ENCODE peak calls at places on chromosomes 13 and 19, in four cellular contexts. M is AG08395, C is GDM1, S is lung microvascular endothelial cell. P is an unnamed sample.

GRCh38 chr19:47322048-47322447 is 9.9 kb upstream of the C5AR2 start:
- DNase-seq in M (no peak), C (no peak), S (no peak), P (no peak)

GRCh38 chr13:112972867-112973576 is 4.0 kb downstream of the MCF2L start:
- DNase-seq in M (no peak), C (no peak), S (no peak), P (no peak)

GRCh38 chr13:102405499-102406079 is 3.7 kb upstream of the FGF14 start:
- DNase-seq in M (no peak), C (no peak), S (no peak), P (no peak)

GRCh38 chr19:51690359-51691121 is 2.6 kb upstream of the SPACA6 start:
- DNase-seq in M (peak), C (peak), S (peak), P (peak)

GRCh38 chr19:49767967-49768581 is 1.3 kb downstream of the AP2A1 start:
- DNase-seq in M (no peak), C (no peak), S (peak), P (no peak)

GRCh38 chr19:397321-397720 is 11.6 kb downstream of the C2CD4C start:
- DNase-seq in M (no peak), C (no peak), S (no peak), P (no peak)

GRCh38 chr19:47240996-47241918 is 10.3 kb upstream of the BBC3 start:
- DNase-seq in M (peak), C (no peak), S (peak), P (peak)

GRCh38 chr13:98869408-98870090 is 108.3 kb downstream of the DOCK9 start:
- DNase-seq in M (no peak), C (no peak), S (peak), P (no peak)

GRCh38 chr19:29988351-29988750 is 46.3 kb downstream of the URI1 start:
- DNase-seq in M (no peak), C (no peak), S (no peak), P (no peak)

GRCh38 chr19:48445256-48445605 is 552 bp upstream of the GRWD1 start:
- DNase-seq in M (peak), C (peak), S (peak), P (peak)

GRCh38 chr19:6005321-6006069 is 27.6 kb upstream of the RANBP3 start:
- DNase-seq in M (no peak), C (no peak), S (no peak), P (no peak)

GRCh38 chr13:102328909-102329308 is 72.9 kb downstream of the FGF14 start:
- DNase-seq in M (no peak), C (no peak), S (no peak), P (no peak)

GRCh38 chr13:48631441-48631840 is 22.3 kb upstream of the CYSLTR2 start:
- DNase-seq in M (no peak), C (no peak), S (no peak), P (no peak)

GRCh38 chr13:23980160-23980551 is 82.9 kb upstream of the C1QTNF9B start:
- DNase-seq in M (peak), C (peak), S (peak), P (peak)

GRCh38 chr19:855566-856120 is 3.5 kb downstream of the ELANE start:
- DNase-seq in M (no peak), C (no peak), S (no peak), P (no peak)

GRCh38 chr13:35475960-35476943 is at the start of gene MAB21L1:
- DNase-seq in M (peak), C (no peak), S (peak), P (peak)

GRCh38 chr13:31274345-31274870 is 74.6 kb downstream of the B3GLCT start:
- DNase-seq in M (peak), C (no peak), S (no peak), P (no peak)

GRCh38 chr19:48090281-48090802 is 20.3 kb downstream of the PLA2G4C start:
- DNase-seq in M (peak), C (no peak), S (no peak), P (peak)

GRCh38 chr13:98740131-98740530 is 12.3 kb downstream of the SLC15A1 start:
- DNase-seq in M (no peak), C (no peak), S (no peak), P (no peak)

GRCh38 chr19:18194554-18195238 is 1.7 kb downstream of the MPV17L2 start:
- DNase-seq in M (no peak), C (peak), S (peak), P (peak)